ENCODE peak calls at places on chromosome 2, in six cellular contexts. Q is stimulated activated effector memory CD8-positive, alpha-beta T cell treated with anti-CD3 and anti-CD28 coated beads, Interleukin-12 subunit alpha, Interleukin-12 subunit beta, amount 100 ng/mL, for 72 hours; I is A549; Y is activated B cell treated with CpG ODN at 0.5 μM for 24 hours; V is PC-3; R is psoas muscle. G is an unnamed sample.

GRCh38 chr2:179265082-179265575 is 497 bp upstream of the SESTD1 start:
- ATAC-seq in Q (no peak), I (no peak), Y (no peak), V (no peak), R (peak), G (no peak)

GRCh38 chr2:217325810-217326209 is 465.9 kb upstream of the TNP1 start:
- ATAC-seq in Q (no peak), I (no peak), Y (no peak), V (no peak), R (peak), G (no peak)

GRCh38 chr2:164761737-164762460 is 79.7 kb downstream of the COBLL1 start:
- ATAC-seq in Q (peak), I (no peak), Y (peak), V (no peak), R (no peak), G (no peak)

GRCh38 chr2:218476676-218477075 is 57.8 kb downstream of the VIL1 start:
- ATAC-seq in Q (no peak), I (no peak), Y (no peak), V (no peak), R (no peak), G (peak)

GRCh38 chr2:10668402-10669012 is 21.3 kb downstream of the NOL10 start:
- ATAC-seq in Q (no peak), I (peak), Y (peak), V (peak), R (peak), G (peak)

GRCh38 chr2:25920326-25920725 is 42.0 kb upstream of the ASXL2 start:
- ATAC-seq in Q (no peak), I (no peak), Y (no peak), V (no peak), R (no peak), G (no peak)

GRCh38 chr2:10278029-10278762 is 24.5 kb upstream of the HPCAL1 start:
- ATAC-seq in Q (peak), I (no peak), Y (no peak), V (no peak), R (peak), G (no peak)

GRCh38 chr2:231634412-231634811 is 41.7 kb downstream of the TEX44 start:
- ATAC-seq in Q (peak), I (peak), Y (no peak), V (no peak), R (no peak), G (peak)

GRCh38 chr2:181774601-181775179 is 94.4 kb upstream of the NEUROD1 start:
- ATAC-seq in Q (no peak), I (no peak), Y (no peak), V (peak), R (no peak), G (peak)

GRCh38 chr2:96185516-96185915 is 23.1 kb downstream of the STARD7 start:
- ATAC-seq in Q (no peak), I (no peak), Y (no peak), V (no peak), R (no peak), G (no peak)

G was measured in SK-N-SH treated with all-trans-retinoic acid at 6 μM for 48 hours.